ENCODE peak calls at places on chromosomes 11 and 22, in ten cellular contexts. W, F, L, Q, Y, E, G, C, U and H are unnamed samples.

GRCh38 chr22:20578707-20579106 is 71.3 kb downstream of the MED15 start:
- DNase-seq in W (no peak), F (no peak), L (no peak), Q (no peak), Y (no peak), E (no peak), G (no peak), C (no peak), U (no peak), H (no peak)

GRCh38 chr22:48919851-48920589 is 907.7 kb downstream of the BRD1 start:
- DNase-seq in W (no peak), F (no peak), L (no peak), Q (no peak), Y (no peak), E (no peak), G (no peak), C (no peak), U (no peak), H (peak)

GRCh38 chr11:5624489-5625278 is at the start of gene TRIM34:
- DNase-seq in W (no peak), F (no peak), L (peak), Q (peak), Y (peak), E (peak), G (no peak), C (peak), U (peak), H (peak)

GRCh38 chr11:96134622-96135021 is 208.4 kb downstream of the MAML2 start:
- DNase-seq in W (no peak), F (no peak), L (no peak), Q (no peak), Y (no peak), E (no peak), G (no peak), C (no peak), U (no peak), H (no peak)

GRCh38 chr22:50531546-50532352 is 1.9 kb upstream of the TYMP start:
- DNase-seq in W (no peak), F (peak), L (peak), Q (no peak), Y (no peak), E (peak), G (peak), C (peak), U (peak), H (peak)

GRCh38 chr22:30287626-30288413 is 1.5 kb downstream of the CASTOR1 start:
- DNase-seq in W (no peak), F (peak), L (peak), Q (no peak), Y (peak), E (peak), G (peak), C (peak), U (peak), H (peak)

GRCh38 chr22:16915711-16916110 is 90.5 kb upstream of the XKR3 start:
- DNase-seq in W (no peak), F (no peak), L (no peak), Q (no peak), Y (no peak), E (no peak), G (no peak), C (no peak), U (no peak), H (no peak)

GRCh38 chr11:71420455-71421241 is 27.5 kb downstream of the DHCR7 start:
- DNase-seq in W (peak), F (peak), L (no peak), Q (no peak), Y (no peak), E (no peak), G (no peak), C (no peak), U (peak), H (peak)

GRCh38 chr11:70080763-70081162 is 2.6 kb downstream of the ANO1 start:
- DNase-seq in W (no peak), F (no peak), L (no peak), Q (no peak), Y (no peak), E (no peak), G (no peak), C (no peak), U (no peak), H (peak)

GRCh38 chr22:49353185-49353584 is 474.5 kb downstream of the BRD1 start:
- DNase-seq in W (no peak), F (no peak), L (no peak), Q (no peak), Y (no peak), E (no peak), G (no peak), C (no peak), U (no peak), H (peak)

GRCh38 chr22:42022162-42022847 is 23.7 kb downstream of the WBP2NL start:
- DNase-seq in W (no peak), F (no peak), L (no peak), Q (no peak), Y (no peak), E (no peak), G (no peak), C (peak), U (no peak), H (no peak)

GRCh38 chr11:8766043-8766992 is 83.7 kb downstream of the RPL27A start:
- DNase-seq in W (no peak), F (peak), L (no peak), Q (no peak), Y (no peak), E (no peak), G (peak), C (no peak), U (no peak), H (peak)

GRCh38 chr11:69446108-69446507 is 35.4 kb upstream of the LINC01488 start:
- DNase-seq in W (no peak), F (no peak), L (peak), Q (no peak), Y (no peak), E (no peak), G (no peak), C (no peak), U (no peak), H (no peak)

GRCh38 chr22:27262371-27262770 is 539.2 kb downstream of the MN1 start:
- DNase-seq in W (no peak), F (no peak), L (no peak), Q (no peak), Y (no peak), E (no peak), G (no peak), C (no peak), U (no peak), H (no peak)

GRCh38 chr11:60563553-60564235 is 48.5 kb downstream of the MS4A13 start:
- DNase-seq in W (peak), F (no peak), L (no peak), Q (peak), Y (no peak), E (no peak), G (no peak), C (no peak), U (no peak), H (no peak)

GRCh38 chr22:32106930-32107329 is 52.2 kb downstream of the C22orf42 start:
- DNase-seq in W (no peak), F (peak), L (no peak), Q (no peak), Y (no peak), E (no peak), G (no peak), C (no peak), U (no peak), H (no peak)

GRCh38 chr11:63557548-63557947 is 5.6 kb downstream of the PLAAT2 start:
- DNase-seq in W (no peak), F (no peak), L (no peak), Q (no peak), Y (no peak), E (no peak), G (no peak), C (no peak), U (no peak), H (no peak)

GRCh38 chr11:38460901-38461300 is 1862.9 kb upstream of the RAG2 start:
- DNase-seq in W (no peak), F (no peak), L (peak), Q (peak), Y (no peak), E (no peak), G (no peak), C (no peak), U (peak), H (peak)

GRCh38 chr11:47104337-47104950 is 72.2 kb downstream of the ARFGAP2 start:
- DNase-seq in W (no peak), F (no peak), L (no peak), Q (no peak), Y (no peak), E (no peak), G (no peak), C (no peak), U (no peak), H (no peak)

GRCh38 chr22:41966607-41967240 is 2.5 kb upstream of the SEPTIN3 start:
- DNase-seq in W (no peak), F (no peak), L (no peak), Q (peak), Y (no peak), E (peak), G (peak), C (peak), U (no peak), H (peak)

GRCh38 chr22:31127181-31127772 is 4.5 kb downstream of the INPP5J start:
- DNase-seq in W (no peak), F (no peak), L (no peak), Q (no peak), Y (no peak), E (no peak), G (no peak), C (no peak), U (no peak), H (no peak)

GRCh38 chr11:77201370-77201769 is 73.3 kb downstream of the MYO7A start:
- DNase-seq in W (no peak), F (no peak), L (no peak), Q (no peak), Y (no peak), E (no peak), G (no peak), C (no peak), U (no peak), H (no peak)

GRCh38 chr22:22168190-22168940 is 76.2 kb upstream of the VPREB1 start:
- DNase-seq in W (peak), F (no peak), L (no peak), Q (no peak), Y (no peak), E (peak), G (no peak), C (peak), U (no peak), H (no peak)

GRCh38 chr11:100593321-100593720 is 93.8 kb upstream of the ARHGAP42 start:
- DNase-seq in W (no peak), F (no peak), L (no peak), Q (no peak), Y (no peak), E (no peak), G (no peak), C (no peak), U (no peak), H (no peak)

GRCh38 chr22:37095113-37095512 is 14.4 kb downstream of the TMPRSS6 start:
- DNase-seq in W (no peak), F (no peak), L (no peak), Q (no peak), Y (no peak), E (no peak), G (no peak), C (no peak), U (no peak), H (no peak)

GRCh38 chr22:39746600-39747262 is 146.8 kb downstream of the ENTHD1 start:
- DNase-seq in W (no peak), F (no peak), L (no peak), Q (no peak), Y (no peak), E (no peak), G (no peak), C (no peak), U (no peak), H (no peak)

GRCh38 chr11:48880021-48880441 is 103.7 kb downstream of the TRIM51G start:
- DNase-seq in W (no peak), F (no peak), L (peak), Q (no peak), Y (no peak), E (no peak), G (no peak), C (no peak), U (no peak), H (no peak)

GRCh38 chr11:80838153-80838552 is 1397.3 kb upstream of the TENM4 start:
- DNase-seq in W (no peak), F (no peak), L (no peak), Q (no peak), Y (no peak), E (no peak), G (no peak), C (no peak), U (no peak), H (no peak)